ENCODE peak calls at places on chromosomes 7 and 10, in ten cellular contexts. M is tibial nerve; K is T-helper 2 cell; V is OCI-LY7; I is HuH-7.5; Q is activated T-helper 1 cell treated with Interleukin-2 at 50 U/mL for 16 hours; U is T-helper 17 cell; L is thoracic aorta; D is stimulated activated CD4-positive, alpha-beta T cell treated with anti-CD3 and anti-CD28 coated beads, TNF-alpha, amount 100 ng/mL, for 1 hour; S is H4. J is an unnamed sample.

GRCh38 chr7:70502117-70502516 is 629.8 kb upstream of the GALNT17 start:
- DNase-seq in M (no peak), K (no peak), V (no peak), I (no peak), Q (no peak), U (no peak), L (no peak), D (no peak), S (no peak), J (no peak)

GRCh38 chr10:130052193-130052592 is 58.4 kb downstream of the C10orf143 start:
- DNase-seq in M (no peak), K (no peak), V (no peak), I (no peak), Q (no peak), U (no peak), L (no peak), D (no peak), S (no peak), J (no peak)

GRCh38 chr7:125423444-125424155 is 494.0 kb upstream of the POT1 start:
- DNase-seq in M (no peak), K (no peak), V (no peak), I (no peak), Q (no peak), U (no peak), L (no peak), D (no peak), S (peak), J (no peak)

GRCh38 chr10:13890617-13891541 is 304.1 kb downstream of the PRPF18 start:
- DNase-seq in M (no peak), K (no peak), V (no peak), I (no peak), Q (no peak), U (no peak), L (no peak), D (no peak), S (no peak), J (no peak)

GRCh38 chr10:123782549-123782948 is 109.1 kb downstream of the CPXM2 start:
- DNase-seq in M (no peak), K (no peak), V (no peak), I (no peak), Q (no peak), U (no peak), L (no peak), D (no peak), S (no peak), J (no peak)

GRCh38 chr7:24445041-24445440 is 128.2 kb upstream of the PALS2 start:
- DNase-seq in M (no peak), K (no peak), V (no peak), I (no peak), Q (no peak), U (no peak), L (no peak), D (no peak), S (no peak), J (no peak)

GRCh38 chr10:43689955-43690771 is 41.5 kb upstream of the ZNF32 start:
- DNase-seq in M (peak), K (peak), V (peak), I (peak), Q (peak), U (peak), L (peak), D (peak), S (peak), J (no peak)

GRCh38 chr10:32501906-32502305 is 56.0 kb downstream of the CCDC7 start:
- DNase-seq in M (no peak), K (no peak), V (no peak), I (no peak), Q (no peak), U (no peak), L (no peak), D (no peak), S (no peak), J (no peak)

GRCh38 chr7:117048854-117049321 is 95.6 kb downstream of the ST7 start:
- DNase-seq in M (no peak), K (no peak), V (no peak), I (no peak), Q (no peak), U (no peak), L (no peak), D (no peak), S (no peak), J (no peak)

GRCh38 chr10:84948644-84949043 is 620.3 kb downstream of the CCSER2 start:
- DNase-seq in M (no peak), K (no peak), V (no peak), I (no peak), Q (no peak), U (no peak), L (no peak), D (no peak), S (no peak), J (no peak)

GRCh38 chr7:99137418-99138180 is 6.3 kb downstream of the SMURF1 start:
- DNase-seq in M (no peak), K (no peak), V (no peak), I (no peak), Q (no peak), U (no peak), L (no peak), D (no peak), S (peak), J (no peak)

GRCh38 chr10:24350111-24350921 is 141.4 kb downstream of the KIAA1217 start:
- DNase-seq in M (no peak), K (no peak), V (no peak), I (no peak), Q (no peak), U (no peak), L (no peak), D (no peak), S (peak), J (no peak)

GRCh38 chr10:44306762-44307161 is 78.1 kb downstream of the CXCL12 start:
- DNase-seq in M (no peak), K (no peak), V (peak), I (no peak), Q (no peak), U (no peak), L (no peak), D (no peak), S (no peak), J (no peak)

GRCh38 chr10:91409069-91409868 is 875 bp upstream of the HECTD2 start:
- DNase-seq in M (peak), K (no peak), V (peak), I (peak), Q (no peak), U (peak), L (peak), D (no peak), S (peak), J (peak)

GRCh38 chr7:111089822-111090426 is 1.0 kb upstream of the LRRN3 start:
- DNase-seq in M (no peak), K (no peak), V (peak), I (peak), Q (no peak), U (no peak), L (no peak), D (no peak), S (peak), J (no peak)

GRCh38 chr10:122374859-122375721 is 582 bp downstream of the PLEKHA1 start:
- DNase-seq in M (peak), K (peak), V (peak), I (peak), Q (peak), U (peak), L (no peak), D (peak), S (peak), J (peak)

GRCh38 chr7:72112992-72113391 is 299.1 kb downstream of the CALN1 start:
- DNase-seq in M (no peak), K (no peak), V (no peak), I (no peak), Q (no peak), U (no peak), L (no peak), D (no peak), S (no peak), J (no peak)

GRCh38 chr10:96129387-96130325 is at the start of gene ZNF518A:
- DNase-seq in M (peak), K (peak), V (peak), I (peak), Q (peak), U (peak), L (peak), D (peak), S (peak), J (peak)

GRCh38 chr10:2137549-2138174 is 400.3 kb upstream of the ADARB2 start:
- DNase-seq in M (no peak), K (no peak), V (peak), I (no peak), Q (no peak), U (no peak), L (no peak), D (no peak), S (peak), J (no peak)

GRCh38 chr7:99242667-99243066 is 30.0 kb upstream of the MYH16 start:
- DNase-seq in M (no peak), K (no peak), V (no peak), I (no peak), Q (no peak), U (no peak), L (no peak), D (no peak), S (no peak), J (no peak)

GRCh38 chr10:114694735-114695134 is 36.7 kb upstream of the ABLIM1 start:
- DNase-seq in M (no peak), K (no peak), V (peak), I (peak), Q (no peak), U (no peak), L (no peak), D (no peak), S (no peak), J (no peak)

GRCh38 chr7:2554654-2555053 is 670 bp downstream of the BRAT1 start:
- DNase-seq in M (no peak), K (no peak), V (peak), I (peak), Q (no peak), U (no peak), L (no peak), D (no peak), S (peak), J (no peak)

GRCh38 chr10:88913157-88913556 is 33.1 kb downstream of the STAMBPL1 start:
- DNase-seq in M (no peak), K (no peak), V (no peak), I (no peak), Q (no peak), U (no peak), L (no peak), D (no peak), S (no peak), J (no peak)

GRCh38 chr10:38159007-38159406 is 64.9 kb downstream of the ZNF37A start:
- DNase-seq in M (no peak), K (no peak), V (no peak), I (no peak), Q (no peak), U (no peak), L (no peak), D (no peak), S (peak), J (no peak)

GRCh38 chr7:77813180-77813579 is 14.6 kb downstream of the PHTF2 start:
- DNase-seq in M (no peak), K (no peak), V (no peak), I (no peak), Q (no peak), U (no peak), L (no peak), D (no peak), S (no peak), J (no peak)

GRCh38 chr7:47373871-47374451 is 207.9 kb downstream of the TNS3 start:
- DNase-seq in M (no peak), K (no peak), V (peak), I (no peak), Q (no peak), U (no peak), L (no peak), D (no peak), S (no peak), J (no peak)

GRCh38 chr7:26213821-26214515 is 12.4 kb downstream of the CBX3 start:
- DNase-seq in M (no peak), K (no peak), V (no peak), I (no peak), Q (no peak), U (no peak), L (no peak), D (no peak), S (no peak), J (no peak)

GRCh38 chr10:76082956-76083355 is 651.5 kb downstream of the LRMDA start:
- DNase-seq in M (no peak), K (no peak), V (no peak), I (no peak), Q (no peak), U (no peak), L (no peak), D (no peak), S (peak), J (no peak)

GRCh38 chr7:20554072-20554471 is 61.4 kb upstream of the ABCB5 start:
- DNase-seq in M (no peak), K (no peak), V (no peak), I (no peak), Q (no peak), U (no peak), L (no peak), D (no peak), S (no peak), J (no peak)

GRCh38 chr7:41861642-41862041 is 158.8 kb upstream of the INHBA start:
- DNase-seq in M (no peak), K (no peak), V (no peak), I (no peak), Q (no peak), U (no peak), L (no peak), D (no peak), S (no peak), J (no peak)

GRCh38 chr7:139618482-139619366 is 95.2 kb downstream of the CLEC2L start:
- DNase-seq in M (peak), K (no peak), V (peak), I (peak), Q (no peak), U (no peak), L (no peak), D (no peak), S (peak), J (no peak)

GRCh38 chr7:63028376-63029206 is 970.1 kb upstream of the ZNF722 start:
- DNase-seq in M (no peak), K (no peak), V (no peak), I (no peak), Q (no peak), U (no peak), L (no peak), D (no peak), S (no peak), J (no peak)

GRCh38 chr7:16999541-17000266 is 117.9 kb upstream of the AGR3 start:
- DNase-seq in M (no peak), K (no peak), V (no peak), I (no peak), Q (no peak), U (no peak), L (no peak), D (no peak), S (no peak), J (no peak)

GRCh38 chr7:23967949-23968599 is 258.1 kb downstream of the STK31 start:
- DNase-seq in M (no peak), K (no peak), V (no peak), I (no peak), Q (no peak), U (no peak), L (no peak), D (no peak), S (no peak), J (no peak)

GRCh38 chr7:16169537-16169936 is 251.8 kb downstream of the CRPPA start:
- DNase-seq in M (no peak), K (no peak), V (no peak), I (no peak), Q (no peak), U (no peak), L (no peak), D (no peak), S (no peak), J (no peak)

GRCh38 chr7:69177326-69177897 is 420.9 kb upstream of the AUTS2 start:
- DNase-seq in M (peak), K (no peak), V (no peak), I (no peak), Q (no peak), U (no peak), L (no peak), D (no peak), S (no peak), J (no peak)

J was measured in ascending aorta.